ENCODE peak calls at places on chromosomes 1 and 21, in six cellular contexts. T, Y, Z, I, D and O are unnamed samples.

GRCh38 chr21:42047821-42048613 is 23.1 kb upstream of the UMODL1 start:
- DNase-seq in T (no peak), Z (peak; percentile 34), Y (peak; percentile 71), D (no peak), I (peak; percentile 94), O (peak; percentile 98)

GRCh38 chr21:46392921-46393320 is 65.8 kb upstream of the DIP2A start:
- DNase-seq in I (peak; percentile 71), Y (no peak), D (no peak), Z (no peak), T (no peak), O (peak; percentile 45)

GRCh38 chr21:40845621-40846020 is 1.3 kb downstream of the DSCAM start:
- DNase-seq in I (no peak), T (no peak), Y (no peak), Z (no peak), D (no peak), O (no peak)

GRCh38 chr1:206766251-206766856 is 4.2 kb upstream of the IL19 start:
- DNase-seq in D (no peak), T (no peak), Y (peak; percentile 92), I (peak; percentile 82), Z (peak; percentile 39), O (peak; percentile 95)

GRCh38 chr1:23168079-23168461 is 586 bp downstream of the LUZP1 start:
- DNase-seq in Z (no peak), I (peak; percentile 13), D (peak; percentile 25), T (no peak), Y (no peak), O (no peak)

GRCh38 chr1:197197430-197197997 is 51.0 kb upstream of the ASPM start:
- DNase-seq in Y (no peak), D (no peak), I (no peak), Z (no peak), T (no peak), O (no peak)

GRCh38 chr1:43238991-43239469 is 30.8 kb upstream of the TMEM125 start:
- DNase-seq in I (no peak), T (no peak), Y (no peak), D (no peak), Z (no peak), O (no peak)

GRCh38 chr1:209755926-209756607 is at the start of gene TRAF3IP3:
- DNase-seq in Y (no peak), I (no peak), Z (no peak), T (no peak), D (no peak), O (no peak)

GRCh38 chr1:76607712-76608111 is 259.6 kb upstream of the ST6GALNAC5 start:
- DNase-seq in D (no peak), T (no peak), I (no peak), Z (no peak), Y (no peak), O (no peak)

GRCh38 chr1:205488074-205488723 is 16.3 kb upstream of the CDK18 start:
- DNase-seq in Y (no peak), Z (no peak), D (peak; percentile 55), I (peak; percentile 70), T (no peak), O (peak; percentile 52)

GRCh38 chr1:215517441-215517891 is 49.6 kb upstream of the KCTD3 start:
- DNase-seq in D (no peak), T (no peak), I (peak; percentile 39), Z (no peak), Y (no peak), O (peak; percentile 41)

GRCh38 chr1:69109276-69109675 is 458.4 kb upstream of the LRRC7 start:
- DNase-seq in Z (no peak), I (no peak), D (no peak), T (no peak), Y (no peak), O (no peak)

GRCh38 chr1:43968348-43968948 is 1.4 kb upstream of the DPH2 start:
- DNase-seq in T (no peak), I (peak; percentile 49), D (peak; percentile 57), Y (no peak), Z (no peak), O (no peak)

GRCh38 chr1:76281306-76281705 is 206.8 kb downstream of the ST6GALNAC3 start:
- DNase-seq in Z (no peak), T (no peak), I (no peak), Y (no peak), D (no peak), O (no peak)

GRCh38 chr1:154352245-154352580 is 26.9 kb downstream of the ATP8B2 start:
- DNase-seq in Z (no peak), I (no peak), T (no peak), Y (no peak), D (no peak), O (no peak)

GRCh38 chr1:154353460-154353904 is 28.2 kb downstream of the ATP8B2 start:
- DNase-seq in Y (peak; percentile 7), D (no peak), Z (no peak), T (no peak), I (peak; percentile 71), O (peak; percentile 22)

GRCh38 chr1:154352581-154353459 is 27.5 kb downstream of the ATP8B2 start:
- DNase-seq in D (peak; percentile 55), T (no peak), Z (no peak), Y (peak; percentile 7), I (peak; percentile 30), O (peak; percentile 34)

GRCh38 chr1:154351363-154352068 is 26.2 kb downstream of the ATP8B2 start:
- DNase-seq in T (peak; percentile 92), D (no peak), Z (no peak), I (no peak), Y (no peak), O (no peak)

GRCh38 chr1:154353966-154354365 is 28.6 kb downstream of the ATP8B2 start:
- DNase-seq in I (no peak), Z (no peak), D (no peak), T (no peak), Y (no peak), O (no peak)
- TF ChIP-seq CTCF in I (no peak), Z (no peak), D (no peak), T (no peak), Y (no peak), O (no peak)

GRCh38 chr1:156751724-156752481 is 428 bp upstream of the HDGF start:
- DNase-seq in Y (peak; percentile 64), Z (peak; percentile 88), D (peak; percentile 90), T (peak; percentile 88), I (peak; percentile 95), O (peak; percentile 98)
- TF ChIP-seq CTCF in Y (no peak), Z (no peak), D (no peak), T (no peak), I (no peak), O (peak; percentile 3)

GRCh38 chr1:167496962-167497619 is 21.2 kb downstream of the CD247 start:
- DNase-seq in D (no peak), Y (no peak), Z (no peak), T (no peak), I (no peak), O (no peak)
- TF ChIP-seq CTCF in D (no peak), Y (no peak), Z (no peak), T (no peak), I (no peak), O (no peak)

GRCh38 chr1:211646566-211646965 is 28.9 kb downstream of the NEK2 start:
- DNase-seq in I (no peak), T (no peak), Z (no peak), D (no peak), Y (no peak), O (no peak)

GRCh38 chr1:211648336-211648735 is 27.1 kb downstream of the NEK2 start:
- DNase-seq in D (no peak), T (no peak), I (peak; percentile 67), Z (peak; percentile 50), Y (peak; percentile 56), O (peak; percentile 21)

GRCh38 chr1:211647666-211648065 is 27.8 kb downstream of the NEK2 start:
- DNase-seq in D (no peak), T (no peak), Y (no peak), Z (no peak), I (no peak), O (no peak)

GRCh38 chr1:211650922-211651303 is 24.5 kb downstream of the NEK2 start:
- DNase-seq in D (no peak), I (no peak), Z (no peak), T (no peak), Y (no peak), O (no peak)

DNA sequence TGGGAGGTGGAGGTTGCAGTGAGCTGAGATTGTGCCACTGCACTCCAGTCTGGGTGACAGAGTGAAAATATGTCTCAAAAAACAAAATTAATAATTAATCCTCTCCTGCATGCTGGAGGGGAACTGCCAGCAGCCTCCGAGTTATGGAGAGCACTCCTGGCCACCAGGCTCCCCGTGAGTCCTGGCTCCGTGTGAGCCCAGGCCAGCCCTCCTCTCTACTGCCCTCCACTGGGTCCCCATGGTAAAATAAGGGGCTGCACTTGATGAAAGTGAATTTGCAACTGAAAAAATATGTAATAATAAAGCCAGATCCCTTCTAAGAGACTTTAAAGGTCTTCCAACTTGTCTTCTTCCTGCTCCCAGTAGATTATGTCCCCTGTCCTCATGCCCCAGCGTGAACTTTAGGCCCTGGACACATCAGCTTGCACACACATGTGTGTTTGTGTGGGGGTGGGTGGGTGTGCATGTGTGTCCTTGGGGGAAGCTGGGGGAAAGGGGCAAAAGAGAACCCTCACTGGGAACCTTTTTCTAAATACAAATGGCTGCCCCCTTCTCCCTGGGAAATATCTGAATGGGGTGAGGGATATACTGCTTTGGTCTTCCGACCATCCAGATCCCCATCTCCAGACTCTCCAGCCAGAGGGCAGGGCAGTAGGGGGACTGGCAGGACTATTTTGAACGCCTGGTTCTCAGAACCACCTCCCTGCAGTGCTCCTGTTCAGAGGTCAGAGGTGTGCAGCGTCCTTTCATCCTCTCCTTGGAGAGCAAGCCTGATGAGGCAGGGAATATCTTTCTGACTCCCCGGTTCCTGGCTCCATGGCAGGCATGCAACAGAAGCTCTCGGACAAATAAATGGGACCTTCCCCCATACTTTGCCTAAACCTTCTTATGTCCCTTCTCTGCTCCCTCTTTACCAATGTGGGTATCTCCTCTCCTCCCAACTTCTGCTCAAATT is 26.2 kb downstream of the NEK2 start:
- DNase-seq in T (no peak), I (no peak), Z (no peak), Y (no peak), D (no peak), O (no peak)
- TF ChIP-seq CTCF in T (peak; percentile 62), I (no peak), Z (peak; percentile 59), Y (peak; percentile 45), D (no peak), O (no peak)